ENCODE peak calls at places on chromosomes 6 and 20, in ten cellular contexts. One of them, this sample, is unnamed.

GRCh38 chr6:112717856-112718255 is 370.7 kb downstream of the RFPL4B start:
- DNase-seq in OCI-LY7: no peak
- DNase-seq in epithelial cell of esophagus: no peak
- DNase-seq in tibial artery: no peak
- DNase-seq in mucosa of descending colon: no peak
- DNase-seq in dorsolateral prefrontal cortex: no peak
- DNase-seq in mammary epithelial cell: no peak
- DNase-seq in fibroblast of the aortic adventitia: peak
- DNase-seq in HCT116: no peak
- DNase-seq in kidney: no peak
- DNase-seq in this sample: no peak

GRCh38 chr20:61752576-61752975 is 313.1 kb downstream of the TAF4 start:
- DNase-seq in OCI-LY7: no peak
- DNase-seq in epithelial cell of esophagus: no peak
- DNase-seq in tibial artery: no peak
- DNase-seq in mucosa of descending colon: no peak
- DNase-seq in dorsolateral prefrontal cortex: no peak
- DNase-seq in mammary epithelial cell: no peak
- DNase-seq in fibroblast of the aortic adventitia: no peak
- DNase-seq in HCT116: no peak
- DNase-seq in kidney: peak
- DNase-seq in this sample: no peak

GRCh38 chr6:65113581-65113980 is 593.4 kb downstream of the EYS start:
- DNase-seq in OCI-LY7: no peak
- DNase-seq in epithelial cell of esophagus: no peak
- DNase-seq in tibial artery: no peak
- DNase-seq in mucosa of descending colon: no peak
- DNase-seq in dorsolateral prefrontal cortex: no peak
- DNase-seq in mammary epithelial cell: no peak
- DNase-seq in fibroblast of the aortic adventitia: no peak
- DNase-seq in HCT116: no peak
- DNase-seq in kidney: no peak
- DNase-seq in this sample: no peak

GRCh38 chr6:40377173-40377806 is 209.9 kb downstream of the LRFN2 start:
- DNase-seq in OCI-LY7: no peak
- DNase-seq in epithelial cell of esophagus: no peak
- DNase-seq in tibial artery: no peak
- DNase-seq in mucosa of descending colon: no peak
- DNase-seq in dorsolateral prefrontal cortex: no peak
- DNase-seq in mammary epithelial cell: no peak
- DNase-seq in fibroblast of the aortic adventitia: no peak
- DNase-seq in HCT116: no peak
- DNase-seq in kidney: no peak
- DNase-seq in this sample: no peak

GRCh38 chr6:81130969-81131368 is 621.5 kb downstream of the TENT5A start:
- DNase-seq in OCI-LY7: no peak
- DNase-seq in epithelial cell of esophagus: no peak
- DNase-seq in tibial artery: no peak
- DNase-seq in mucosa of descending colon: no peak
- DNase-seq in dorsolateral prefrontal cortex: no peak
- DNase-seq in mammary epithelial cell: no peak
- DNase-seq in fibroblast of the aortic adventitia: no peak
- DNase-seq in HCT116: no peak
- DNase-seq in kidney: no peak
- DNase-seq in this sample: no peak

GRCh38 chr20:2246081-2246491 is 49.7 kb upstream of the TGM3 start:
- DNase-seq in OCI-LY7: no peak
- DNase-seq in epithelial cell of esophagus: no peak
- DNase-seq in tibial artery: no peak
- DNase-seq in mucosa of descending colon: no peak
- DNase-seq in dorsolateral prefrontal cortex: no peak
- DNase-seq in mammary epithelial cell: no peak
- DNase-seq in fibroblast of the aortic adventitia: no peak
- DNase-seq in HCT116: no peak
- DNase-seq in kidney: no peak
- DNase-seq in this sample: no peak

GRCh38 chr20:62487-62886 is 25.0 kb upstream of the DEFB125 start:
- DNase-seq in OCI-LY7: no peak
- DNase-seq in epithelial cell of esophagus: no peak
- DNase-seq in tibial artery: no peak
- DNase-seq in mucosa of descending colon: no peak
- DNase-seq in dorsolateral prefrontal cortex: no peak
- DNase-seq in mammary epithelial cell: no peak
- DNase-seq in fibroblast of the aortic adventitia: no peak
- DNase-seq in HCT116: no peak
- DNase-seq in kidney: no peak
- DNase-seq in this sample: no peak

GRCh38 chr6:168916576-168917207 is 337.0 kb downstream of the THBS2 start:
- DNase-seq in OCI-LY7: no peak
- DNase-seq in epithelial cell of esophagus: no peak
- DNase-seq in tibial artery: peak
- DNase-seq in mucosa of descending colon: no peak
- DNase-seq in dorsolateral prefrontal cortex: no peak
- DNase-seq in mammary epithelial cell: no peak
- DNase-seq in fibroblast of the aortic adventitia: peak
- DNase-seq in HCT116: no peak
- DNase-seq in kidney: no peak
- DNase-seq in this sample: peak

GRCh38 chr6:104814743-104815142 is 45.0 kb downstream of the HACE1 start:
- DNase-seq in OCI-LY7: no peak
- DNase-seq in epithelial cell of esophagus: no peak
- DNase-seq in tibial artery: no peak
- DNase-seq in mucosa of descending colon: no peak
- DNase-seq in dorsolateral prefrontal cortex: no peak
- DNase-seq in mammary epithelial cell: no peak
- DNase-seq in fibroblast of the aortic adventitia: no peak
- DNase-seq in HCT116: no peak
- DNase-seq in kidney: no peak
- DNase-seq in this sample: no peak

GRCh38 chr20:50496773-50497375 is 13.3 kb upstream of the PTPN1 start:
- DNase-seq in OCI-LY7: no peak
- DNase-seq in epithelial cell of esophagus: peak
- DNase-seq in tibial artery: no peak
- DNase-seq in mucosa of descending colon: no peak
- DNase-seq in dorsolateral prefrontal cortex: no peak
- DNase-seq in mammary epithelial cell: peak
- DNase-seq in fibroblast of the aortic adventitia: no peak
- DNase-seq in HCT116: no peak
- DNase-seq in kidney: no peak
- DNase-seq in this sample: no peak

GRCh38 chr6:134797400-134798113 is 152.3 kb downstream of the ALDH8A1 start:
- DNase-seq in OCI-LY7: no peak
- DNase-seq in epithelial cell of esophagus: no peak
- DNase-seq in tibial artery: peak
- DNase-seq in mucosa of descending colon: no peak
- DNase-seq in dorsolateral prefrontal cortex: no peak
- DNase-seq in mammary epithelial cell: no peak
- DNase-seq in fibroblast of the aortic adventitia: no peak
- DNase-seq in HCT116: no peak
- DNase-seq in kidney: no peak
- DNase-seq in this sample: no peak

GRCh38 chr20:43584448-43585138 is 6.1 kb upstream of the IFT52 start:
- DNase-seq in OCI-LY7: no peak
- DNase-seq in epithelial cell of esophagus: no peak
- DNase-seq in tibial artery: no peak
- DNase-seq in mucosa of descending colon: no peak
- DNase-seq in dorsolateral prefrontal cortex: no peak
- DNase-seq in mammary epithelial cell: no peak
- DNase-seq in fibroblast of the aortic adventitia: peak
- DNase-seq in HCT116: no peak
- DNase-seq in kidney: no peak
- DNase-seq in this sample: no peak

DNA sequence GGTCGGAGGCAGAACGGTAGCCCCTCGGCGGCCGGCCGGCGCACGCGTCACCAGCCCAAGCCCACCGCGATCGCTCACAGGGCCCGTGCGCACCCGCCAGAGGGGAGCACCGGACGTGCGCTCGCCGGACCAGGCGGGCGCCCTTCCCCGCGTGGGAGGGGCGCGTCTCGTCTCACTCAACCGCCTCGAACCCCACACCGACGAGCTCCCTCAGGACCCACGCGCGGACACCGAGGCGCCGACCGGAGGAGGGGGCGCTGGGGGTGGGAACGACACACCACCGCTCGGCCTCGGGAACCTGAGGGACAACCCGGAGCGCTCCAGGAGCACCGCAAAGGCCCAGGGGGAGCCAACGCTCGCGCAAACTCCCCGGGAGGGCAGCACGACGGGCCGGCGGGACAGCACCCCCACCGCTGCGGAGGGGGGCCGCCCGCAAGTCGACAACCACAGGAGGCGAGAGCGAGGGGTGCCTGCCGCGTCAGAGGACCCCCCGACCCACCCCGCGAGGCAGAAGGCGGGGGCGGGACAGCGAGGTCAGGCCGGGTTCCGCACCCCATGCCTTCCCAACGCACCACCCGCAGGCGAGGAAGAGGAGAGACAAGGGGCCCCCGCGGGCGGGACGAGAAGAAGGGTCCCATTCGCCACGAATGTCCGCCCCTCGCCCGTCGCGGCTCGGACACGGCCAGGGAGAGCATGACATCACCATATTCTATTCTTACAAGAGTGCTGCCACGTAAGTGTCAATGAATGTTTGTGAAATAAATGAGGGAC is 512.7 kb upstream of the ZNF337 start:
- DNase-seq in OCI-LY7: no peak
- DNase-seq in epithelial cell of esophagus: peak
- DNase-seq in tibial artery: no peak
- DNase-seq in mucosa of descending colon: no peak
- DNase-seq in dorsolateral prefrontal cortex: no peak
- DNase-seq in mammary epithelial cell: peak
- DNase-seq in fibroblast of the aortic adventitia: peak
- DNase-seq in HCT116: no peak
- DNase-seq in kidney: peak
- DNase-seq in this sample: no peak
- H3K4me3 ChIP-seq in OCI-LY7: no peak
- H3K4me3 ChIP-seq in epithelial cell of esophagus: no peak
- H3K4me3 ChIP-seq in tibial artery: no peak
- H3K4me3 ChIP-seq in mucosa of descending colon: no peak
- H3K4me3 ChIP-seq in dorsolateral prefrontal cortex: no peak
- H3K4me3 ChIP-seq in mammary epithelial cell: no peak
- H3K4me3 ChIP-seq in fibroblast of the aortic adventitia: no peak
- H3K4me3 ChIP-seq in HCT116: no peak
- H3K4me3 ChIP-seq in kidney: no peak
- H3K4me3 ChIP-seq in this sample: peak

DNA sequence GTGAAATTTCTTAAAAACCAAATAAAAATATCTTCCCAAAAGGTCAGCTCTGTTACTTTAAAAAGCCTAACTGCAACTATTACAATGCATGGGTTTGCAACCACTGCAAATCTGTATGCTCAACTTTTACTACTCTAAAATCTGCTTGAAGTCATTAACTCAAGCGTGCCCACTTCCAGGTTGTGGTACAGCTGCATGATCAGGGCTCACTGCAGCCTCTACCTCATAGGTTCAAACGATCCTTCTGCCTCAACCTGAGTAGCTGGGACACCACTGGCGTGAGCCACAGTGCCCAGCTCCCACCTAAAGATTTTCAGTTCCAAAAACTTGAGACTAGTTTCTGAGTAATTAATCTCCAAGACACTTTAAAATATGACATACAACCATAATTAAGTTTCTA is 8.2 kb downstream of the DIDO1 start:
- DNase-seq in OCI-LY7: peak
- DNase-seq in epithelial cell of esophagus: no peak
- DNase-seq in tibial artery: no peak
- DNase-seq in mucosa of descending colon: no peak
- DNase-seq in dorsolateral prefrontal cortex: no peak
- DNase-seq in mammary epithelial cell: no peak
- DNase-seq in fibroblast of the aortic adventitia: no peak
- DNase-seq in HCT116: no peak
- DNase-seq in kidney: no peak
- DNase-seq in this sample: no peak
- H3K4me3 ChIP-seq in OCI-LY7: peak
- H3K4me3 ChIP-seq in epithelial cell of esophagus: no peak
- H3K4me3 ChIP-seq in tibial artery: no peak
- H3K4me3 ChIP-seq in mucosa of descending colon: no peak
- H3K4me3 ChIP-seq in dorsolateral prefrontal cortex: no peak
- H3K4me3 ChIP-seq in mammary epithelial cell: no peak
- H3K4me3 ChIP-seq in fibroblast of the aortic adventitia: no peak
- H3K4me3 ChIP-seq in HCT116: no peak
- H3K4me3 ChIP-seq in kidney: no peak
- H3K4me3 ChIP-seq in this sample: no peak

DNA sequence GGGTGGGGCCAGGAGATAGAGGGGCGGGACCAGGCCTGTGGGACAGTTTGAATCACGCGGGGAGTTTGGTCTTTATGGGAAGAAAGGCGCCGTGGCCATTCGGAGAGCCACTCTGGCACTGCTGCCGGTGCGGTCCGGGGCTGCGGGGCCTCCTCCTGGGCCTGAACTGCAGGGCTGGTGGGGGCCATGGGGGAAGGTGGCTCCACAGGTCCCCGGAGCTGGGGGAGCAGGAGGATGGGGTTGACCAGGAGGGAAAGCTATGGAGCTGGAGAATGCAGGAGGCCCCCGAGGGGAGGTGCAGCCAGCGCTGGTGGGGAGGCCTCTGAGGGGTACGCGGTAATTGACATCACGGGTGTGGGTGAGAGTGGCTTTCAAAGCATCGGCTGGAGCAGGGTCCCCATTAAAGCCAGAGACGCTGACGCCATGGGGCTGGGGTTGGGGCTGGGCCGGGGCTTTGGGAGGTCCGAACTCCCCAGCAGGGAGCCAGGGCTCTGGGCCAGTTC is 1.8 kb upstream of the BHLHE23 start:
- DNase-seq in OCI-LY7: no peak
- DNase-seq in epithelial cell of esophagus: no peak
- DNase-seq in tibial artery: no peak
- DNase-seq in mucosa of descending colon: no peak
- DNase-seq in dorsolateral prefrontal cortex: no peak
- DNase-seq in mammary epithelial cell: no peak
- DNase-seq in fibroblast of the aortic adventitia: no peak
- DNase-seq in HCT116: no peak
- DNase-seq in kidney: no peak
- DNase-seq in this sample: no peak
- H3K4me3 ChIP-seq in OCI-LY7: no peak
- H3K4me3 ChIP-seq in epithelial cell of esophagus: no peak
- H3K4me3 ChIP-seq in tibial artery: no peak
- H3K4me3 ChIP-seq in mucosa of descending colon: no peak
- H3K4me3 ChIP-seq in dorsolateral prefrontal cortex: no peak
- H3K4me3 ChIP-seq in mammary epithelial cell: no peak
- H3K4me3 ChIP-seq in fibroblast of the aortic adventitia: no peak
- H3K4me3 ChIP-seq in HCT116: no peak
- H3K4me3 ChIP-seq in kidney: no peak
- H3K4me3 ChIP-seq in this sample: no peak

GRCh38 chr6:41663558-41663957 is 25.3 kb downstream of the MDFI start:
- DNase-seq in OCI-LY7: no peak
- DNase-seq in epithelial cell of esophagus: no peak
- DNase-seq in tibial artery: no peak
- DNase-seq in mucosa of descending colon: no peak
- DNase-seq in dorsolateral prefrontal cortex: no peak
- DNase-seq in mammary epithelial cell: no peak
- DNase-seq in fibroblast of the aortic adventitia: no peak
- DNase-seq in HCT116: no peak
- DNase-seq in kidney: peak
- DNase-seq in this sample: no peak
- H3K4me3 ChIP-seq in OCI-LY7: no peak
- H3K4me3 ChIP-seq in epithelial cell of esophagus: no peak
- H3K4me3 ChIP-seq in tibial artery: no peak
- H3K4me3 ChIP-seq in mucosa of descending colon: no peak
- H3K4me3 ChIP-seq in dorsolateral prefrontal cortex: no peak
- H3K4me3 ChIP-seq in mammary epithelial cell: no peak
- H3K4me3 ChIP-seq in fibroblast of the aortic adventitia: no peak
- H3K4me3 ChIP-seq in HCT116: no peak
- H3K4me3 ChIP-seq in kidney: no peak
- H3K4me3 ChIP-seq in this sample: no peak

GRCh38 chr6:33314515-33314942 is 651 bp upstream of the TAPBP start:
- DNase-seq in OCI-LY7: peak
- DNase-seq in epithelial cell of esophagus: peak
- DNase-seq in tibial artery: peak
- DNase-seq in mucosa of descending colon: peak
- DNase-seq in dorsolateral prefrontal cortex: peak
- DNase-seq in mammary epithelial cell: peak
- DNase-seq in fibroblast of the aortic adventitia: peak
- DNase-seq in HCT116: no peak
- DNase-seq in kidney: peak
- DNase-seq in this sample: no peak
- H3K4me3 ChIP-seq in OCI-LY7: peak
- H3K4me3 ChIP-seq in epithelial cell of esophagus: peak
- H3K4me3 ChIP-seq in tibial artery: peak
- H3K4me3 ChIP-seq in mucosa of descending colon: peak
- H3K4me3 ChIP-seq in dorsolateral prefrontal cortex: peak
- H3K4me3 ChIP-seq in mammary epithelial cell: peak
- H3K4me3 ChIP-seq in fibroblast of the aortic adventitia: peak
- H3K4me3 ChIP-seq in HCT116: peak
- H3K4me3 ChIP-seq in kidney: peak
- H3K4me3 ChIP-seq in this sample: peak